ENCODE peak calls at places on chromosomes 1 and 21, in eight cellular contexts. D is dermis microvascular lymphatic vessel endothelial cell; S is HS-5; M is AG04450; Z is activated T-helper 1 cell treated with Interleukin-2 at 50 U/mL for 16 hours; H is activated effector memory CD4-positive, alpha-beta T cell treated with Interleukin-2 at 50 U/mL for 16 hours; F is cardiac muscle cell; T is NCI-H748 treated with DMSO at 0.1 percent for 48 hours. K is an unnamed sample.

GRCh38 chr1:211843507-211844298 is 13.1 kb upstream of the LPGAT1 start:
- DNase-seq in D (no peak), F (no peak), M (no peak), T (no peak), S (no peak), H (no peak), Z (no peak), K (no peak)

GRCh38 chr1:39395357-39395831 is 96.0 kb upstream of the BMP8A start:
- DNase-seq in S (no peak), H (no peak), F (peak), Z (no peak), T (no peak), D (peak), M (peak), K (no peak)

GRCh38 chr1:48848035-48848434 is 71.3 kb upstream of the BEND5 start:
- DNase-seq in S (no peak), D (no peak), M (no peak), F (no peak), H (no peak), Z (no peak), T (no peak), K (no peak)

GRCh38 chr1:109315288-109315687 is 8.5 kb upstream of the MYBPHL start:
- DNase-seq in M (no peak), T (no peak), H (no peak), S (no peak), Z (no peak), F (no peak), D (no peak), K (no peak)

GRCh38 chr1:57206038-57206437 is 217.8 kb downstream of the DAB1 start:
- DNase-seq in S (no peak), T (no peak), Z (no peak), H (no peak), M (no peak), F (no peak), D (no peak), K (no peak)

GRCh38 chr21:36769051-36769867 is 70.3 kb downstream of the SIM2 start:
- DNase-seq in H (no peak), D (no peak), Z (no peak), T (peak), M (no peak), F (peak), S (no peak), K (no peak)

GRCh38 chr1:145997156-145998023 is 1.0 kb upstream of the TXNIP start:
- DNase-seq in F (no peak), Z (peak), M (no peak), H (peak), S (no peak), T (peak), D (peak), K (peak)

GRCh38 chr21:42651515-42652401 is 1.7 kb upstream of the PDE9A start:
- DNase-seq in F (no peak), Z (no peak), D (no peak), S (no peak), T (no peak), M (no peak), H (no peak), K (no peak)

GRCh38 chr1:6460349-6461236 is 5.4 kb downstream of the TNFRSF25 start:
- DNase-seq in T (no peak), M (no peak), Z (peak), H (peak), S (no peak), F (peak), D (no peak), K (peak)

GRCh38 chr1:53376041-53376461 is 48.2 kb upstream of the LRP8 start:
- DNase-seq in F (no peak), S (no peak), M (no peak), Z (no peak), D (no peak), T (no peak), H (no peak), K (no peak)

GRCh38 chr1:155729031-155729898 is 40.4 kb downstream of the DAP3 start:
- DNase-seq in D (peak), H (no peak), Z (no peak), M (peak), F (peak), T (peak), S (peak), K (no peak)

GRCh38 chr1:201222125-201222524 is 31.5 kb downstream of the IGFN1 start:
- DNase-seq in D (no peak), Z (no peak), F (no peak), T (no peak), M (no peak), H (no peak), S (no peak), K (no peak)